ENCODE peak calls at places on chromosomes 6 and 20, in five cellular contexts. T is dermis microvascular lymphatic vessel endothelial cell, E is adipocyte, B is cardiac muscle cell, U is astrocyte of the hippocampus. I is an unnamed sample.

GRCh38 chr6:27096834-27097511 is 150.5 kb upstream of the PRSS16 start:
- DNase-seq in T (no peak), E (peak; percentile 52), B (peak; percentile 26), U (peak; percentile 61), I (no peak)

GRCh38 chr6:157068691-157069228 is 254.6 kb downstream of the TMEM242 start:
- DNase-seq in T (peak; percentile 25), E (peak; percentile 19), B (no peak), U (peak; percentile 55), I (no peak)

GRCh38 chr20:59207742-59208357 is 44.2 kb downstream of the ZNF831 start:
- DNase-seq in T (peak; percentile 30), E (no peak), B (peak; percentile 71), U (peak; percentile 7), I (peak; percentile 18)

GRCh38 chr6:144344651-144345050 is 59.5 kb downstream of the UTRN start:
- DNase-seq in T (no peak), E (no peak), B (no peak), U (no peak), I (no peak)

GRCh38 chr6:42520786-42521607 is 42.8 kb upstream of the UBR2 start:
- DNase-seq in T (no peak), E (peak; percentile 18), B (no peak), U (peak; percentile 42), I (no peak)

GRCh38 chr6:2378891-2379652 is 133.7 kb upstream of the GMDS start:
- DNase-seq in T (peak; percentile 17), E (peak; percentile 56), B (no peak), U (peak; percentile 25), I (no peak)

GRCh38 chr6:158649289-158650143 is at the start of gene SYTL3:
- DNase-seq in T (no peak), E (no peak), B (no peak), U (peak; percentile 87), I (no peak)

GRCh38 chr6:145209312-145209711 is 526.0 kb downstream of the EPM2A start:
- DNase-seq in T (no peak), E (peak; percentile 7), B (no peak), U (no peak), I (no peak)

GRCh38 chr20:36792422-36792821 is 18.9 kb upstream of the DSN1 start:
- DNase-seq in T (peak; percentile 48), E (peak; percentile 70), B (peak; percentile 68), U (peak; percentile 95), I (peak; percentile 86)

GRCh38 chr6:91816335-91816734 is 1229.5 kb upstream of the MAP3K7 start:
- DNase-seq in T (no peak), E (no peak), B (no peak), U (no peak), I (no peak)

GRCh38 chr20:33165416-33166055 is 2.4 kb upstream of the BPIFA2 start:
- DNase-seq in T (no peak), E (no peak), B (no peak), U (no peak), I (peak; percentile 39)

GRCh38 chr6:125191916-125192609 is 38.5 kb downstream of the TPD52L1 start:
- DNase-seq in T (peak; percentile 36), E (peak; percentile 86), B (peak; percentile 42), U (peak; percentile 81), I (peak; percentile 58)

GRCh38 chr20:22312744-22313346 is 271.5 kb downstream of the FOXA2 start:
- DNase-seq in T (peak; percentile 27), E (peak; percentile 65), B (peak; percentile 61), U (peak; percentile 42), I (peak; percentile 31)

GRCh38 chr20:61271273-61272221 is 19.5 kb downstream of the CDH4 start:
- DNase-seq in T (no peak), E (no peak), B (no peak), U (peak; percentile 62), I (no peak)

GRCh38 chr6:105994522-105995402 is 91.4 kb upstream of the PRDM1 start:
- DNase-seq in T (no peak), E (peak; percentile 87), B (peak; percentile 46), U (peak; percentile 68), I (peak; percentile 56)

GRCh38 chr6:33279971-33280511 is 3.1 kb downstream of the B3GALT4 start:
- DNase-seq in T (no peak), E (peak; percentile 39), B (peak; percentile 69), U (peak; percentile 65), I (peak; percentile 81)

GRCh38 chr6:32604434-32604877 is 14.8 kb upstream of the HLA-DRB1 start:
- DNase-seq in T (no peak), E (no peak), B (no peak), U (peak; percentile 60), I (no peak)